ENCODE peak calls at places on chromosome 21, in ten cellular contexts. K, T, I, S, N, V, Z, B, R and E are unnamed samples.

GRCh38 chr21:31235671-31236450 is 108.2 kb downstream of the TIAM1 start:
- DNase-seq in K (no peak), T (no peak), I (no peak), S (peak; percentile 71), N (peak; percentile 57), V (peak; percentile 18), Z (peak; percentile 48), B (no peak), R (peak; percentile 61), E (peak; percentile 47)

GRCh38 chr21:46284077-46284644 is 1.2 kb downstream of the MCM3AP start:
- DNase-seq in K (no peak), T (no peak), I (no peak), S (no peak), N (no peak), V (no peak), Z (no peak), B (no peak), R (no peak), E (no peak)

GRCh38 chr21:41956926-41957729 is 3.3 kb upstream of the C2CD2 start:
- DNase-seq in K (peak; percentile 34), T (no peak), I (no peak), S (peak; percentile 83), N (peak; percentile 64), V (peak; percentile 79), Z (peak; percentile 54), B (peak; percentile 93), R (peak; percentile 85), E (peak; percentile 74)

GRCh38 chr21:41612674-41613250 is 104.8 kb upstream of the TMPRSS2 start:
- DNase-seq in K (peak; percentile 68), T (no peak), I (peak; percentile 75), S (peak; percentile 98), N (peak; percentile 100), V (peak; percentile 100), Z (peak; percentile 97), B (peak; percentile 90), R (peak; percentile 79), E (peak; percentile 95)

GRCh38 chr21:17045214-17045835 is 467.5 kb upstream of the CXADR start:
- DNase-seq in K (no peak), T (no peak), I (no peak), S (peak; percentile 27), N (peak; percentile 61), V (peak; percentile 24), Z (peak; percentile 49), B (peak; percentile 15), R (peak; percentile 64), E (peak; percentile 45)

GRCh38 chr21:19322360-19322759 is 918.8 kb upstream of the TMPRSS15 start:
- DNase-seq in K (no peak), T (no peak), I (no peak), S (no peak), N (no peak), V (no peak), Z (peak; percentile 3), B (no peak), R (peak; percentile 50), E (peak; percentile 7)

GRCh38 chr21:27362249-27362648 is 395.4 kb upstream of the ADAMTS5 start:
- DNase-seq in K (no peak), T (no peak), I (no peak), S (no peak), N (peak; percentile 30), V (no peak), Z (peak; percentile 30), B (no peak), R (peak; percentile 46), E (no peak)

GRCh38 chr21:25790122-25790951 is 55.6 kb downstream of the GABPA start:
- DNase-seq in K (peak; percentile 16), T (no peak), I (no peak), S (peak; percentile 28), N (peak; percentile 57), V (peak; percentile 26), Z (peak; percentile 65), B (peak; percentile 41), R (peak; percentile 71), E (peak; percentile 44)

GRCh38 chr21:30268608-30269197 is 14.0 kb downstream of the KRTAP24-1 start:
- DNase-seq in K (peak; percentile 5), T (no peak), I (no peak), S (no peak), N (no peak), V (no peak), Z (peak; percentile 3), B (no peak), R (peak; percentile 5), E (no peak)

GRCh38 chr21:34517491-34518245 is 5.7 kb upstream of the KCNE1 start:
- DNase-seq in K (no peak), T (no peak), I (no peak), S (no peak), N (no peak), V (no peak), Z (no peak), B (no peak), R (peak; percentile 68), E (no peak)

GRCh38 chr21:17451364-17451869 is 61.4 kb upstream of the CXADR start:
- DNase-seq in K (no peak), T (no peak), I (no peak), S (peak; percentile 82), N (peak; percentile 73), V (peak; percentile 34), Z (peak; percentile 78), B (peak; percentile 89), R (peak; percentile 80), E (peak; percentile 76)

GRCh38 chr21:41511858-41512257 is 3.9 kb upstream of the TMPRSS2 start:
- DNase-seq in K (no peak), T (no peak), I (no peak), S (no peak), N (no peak), V (no peak), Z (no peak), B (no peak), R (no peak), E (no peak)

GRCh38 chr21:42056468-42056867 is 14.6 kb upstream of the UMODL1 start:
- DNase-seq in K (no peak), T (no peak), I (no peak), S (peak; percentile 17), N (no peak), V (peak; percentile 18), Z (no peak), B (peak; percentile 18), R (no peak), E (no peak)

DNA sequence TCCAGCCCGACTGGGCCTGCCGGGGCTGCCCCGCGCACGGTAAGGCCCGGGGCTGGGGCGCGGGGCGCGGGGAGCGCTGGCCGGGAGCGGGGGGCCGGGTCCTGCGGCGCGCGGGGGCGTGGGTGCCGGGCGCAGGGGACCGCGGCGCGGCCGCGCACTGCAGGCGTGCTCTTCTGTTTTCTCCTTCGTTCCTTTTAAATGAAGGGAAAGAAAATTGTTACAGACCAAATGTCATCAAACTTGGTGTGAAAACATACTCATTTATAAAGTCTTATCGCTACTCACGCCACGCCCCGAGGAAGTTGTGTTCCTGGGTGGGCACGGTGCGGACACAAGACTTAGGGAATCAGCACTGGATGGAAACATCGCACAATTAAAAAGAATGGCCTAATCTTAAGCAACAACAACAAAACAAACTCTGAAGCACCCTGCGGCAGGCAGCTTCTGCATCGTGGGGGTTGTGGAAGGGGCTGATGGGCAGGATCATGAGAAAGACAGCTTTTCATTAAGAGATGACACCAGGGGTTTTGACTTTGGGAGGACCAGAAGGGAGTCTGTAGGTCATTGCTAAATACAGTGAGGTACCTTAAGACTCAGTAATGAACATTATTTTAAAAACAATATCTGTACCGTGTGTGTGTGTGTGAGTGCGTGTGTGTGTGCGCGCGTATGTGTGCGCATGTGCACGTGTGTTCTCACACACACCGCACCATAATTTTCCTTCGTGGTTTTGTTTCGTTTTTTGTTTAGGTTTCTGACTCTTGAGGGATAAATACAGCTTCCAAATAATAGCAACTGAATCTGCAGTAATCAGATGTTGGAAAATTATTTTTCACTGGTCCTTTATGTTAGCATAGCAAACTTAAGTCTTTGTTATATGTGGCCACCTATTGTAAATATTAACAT is 542 bp downstream of the B3GALT5 start:
- DNase-seq in K (no peak), T (no peak), I (no peak), S (peak; percentile 35), N (peak; percentile 0), V (peak; percentile 11), Z (no peak), B (no peak), R (peak; percentile 33), E (peak; percentile 33)
- H3K4me3 ChIP-seq in K (no peak overlapping the region), T (peak overlapping the region; percentile 24), I (peak overlapping the region; percentile 59), S (peak overlapping the region; percentile 17), N (peak overlapping the region; percentile 3), V (peak overlapping the region; percentile 59), Z (peak overlapping the region; percentile 45), B (no peak overlapping the region), R (peak overlapping the region; percentile 51), E (peak overlapping the region; percentile 52)

DNA sequence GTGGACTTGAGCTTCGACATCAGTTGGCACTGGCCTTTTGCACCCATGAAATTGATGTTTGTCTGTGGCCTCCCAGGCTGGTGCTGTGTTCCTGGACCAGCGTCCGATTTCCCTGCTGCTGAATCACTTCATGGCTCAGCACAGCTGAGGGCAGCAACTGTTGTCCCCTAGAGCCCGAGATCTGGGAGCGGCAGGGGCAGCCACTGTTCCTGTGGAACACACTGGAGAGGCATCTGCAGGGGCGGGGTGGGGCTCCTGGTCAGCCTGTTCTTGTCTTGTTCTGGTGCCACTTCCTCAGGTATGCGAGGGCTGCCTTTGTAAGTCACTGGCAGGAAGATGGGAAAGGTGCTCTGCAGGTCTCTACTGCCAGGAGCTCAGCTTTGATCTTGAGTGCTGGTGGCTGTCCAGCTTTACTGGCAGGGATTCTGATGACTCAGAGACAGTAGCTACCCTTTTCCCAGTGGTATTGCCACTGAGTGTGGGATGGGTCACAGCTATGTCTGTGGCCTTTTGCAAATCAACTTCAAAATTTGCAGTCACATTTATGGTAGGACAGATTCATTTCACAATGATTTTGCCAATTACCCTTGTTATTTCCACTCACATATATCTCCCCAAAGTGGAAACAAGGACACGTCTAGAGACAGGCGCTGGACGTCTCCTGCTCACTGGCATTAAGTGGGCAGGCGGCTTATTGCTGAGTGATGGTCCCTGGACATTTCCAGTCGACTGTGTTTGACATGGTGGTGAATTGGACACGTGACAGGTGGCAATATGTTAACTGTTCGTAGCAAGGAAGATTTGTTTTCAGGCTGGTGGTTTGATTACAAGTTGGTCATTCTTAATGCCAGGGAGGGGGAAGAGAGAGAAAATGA is 15.3 kb downstream of the AGPAT3 start:
- DNase-seq in K (no peak), T (no peak), I (no peak), S (peak; percentile 41), N (peak; percentile 17), V (peak; percentile 33), Z (no peak), B (peak; percentile 18), R (no peak), E (peak; percentile 30)
- TF ChIP-seq CTCF in K (no peak), T (no peak), I (no peak), S (no peak), N (no peak), V (no peak), Z (no peak), B (no peak), R (no peak), E (no peak)

DNA sequence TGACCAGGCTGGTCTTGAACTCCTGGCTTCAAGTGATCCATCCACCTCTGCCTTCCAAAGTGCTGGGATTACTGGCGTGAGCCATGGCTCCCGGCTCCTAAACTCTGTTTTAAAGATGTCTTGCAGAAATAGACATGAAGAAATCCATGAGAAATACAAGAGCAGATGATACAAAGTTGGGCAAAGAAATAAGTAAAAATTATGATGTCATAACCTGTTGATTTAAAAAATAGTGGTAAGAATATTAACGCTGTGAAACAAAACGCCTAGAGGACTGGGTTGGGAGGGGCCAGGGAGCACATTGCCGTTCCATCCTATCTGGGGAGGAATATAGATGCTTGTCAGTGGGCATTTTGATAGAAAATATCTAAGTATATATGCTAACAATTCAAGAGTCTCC is 1.2 kb upstream of the ITGB2 start:
- DNase-seq in K (no peak), T (no peak), I (no peak), S (no peak), N (no peak), V (no peak), Z (no peak), B (no peak), R (no peak), E (no peak)
- H3K4me3 ChIP-seq in K (no peak overlapping the region), T (no peak overlapping the region), I (no peak overlapping the region), S (no peak overlapping the region), N (no peak overlapping the region), V (no peak overlapping the region), Z (no peak overlapping the region), B (no peak overlapping the region), R (no peak overlapping the region), E (no peak overlapping the region)

GRCh38 chr21:38628426-38628825 is 130.1 kb upstream of the ERG start:
- DNase-seq in K (no peak), T (no peak), I (no peak), S (no peak), N (no peak), V (no peak), Z (no peak), B (no peak), R (no peak), E (no peak)
- TF ChIP-seq CTCF in K (no peak), T (no peak), I (no peak), S (no peak), N (no peak), V (no peak), Z (no peak), B (no peak), R (peak; percentile 9), E (no peak)